ENCODE peak calls at places on chromosomes 11 and 22, in five cellular contexts. One of them, this sample, is unnamed.

GRCh38 chr11:57240757-57241156 is 3.7 kb upstream of the APLNR start:
- DNase-seq in ACHN: no peak
- DNase-seq in C1 segment of cervical spinal cord: no peak
- DNase-seq in stimulated activated CD8-positive, alpha-beta memory T cell treated with anti-CD3 and anti-CD28 coated beads, Interleukin-15, amount 100 ng/mL, for 1 hour: no peak
- DNase-seq in posterior vena cava: no peak
- DNase-seq in this sample: no peak

GRCh38 chr11:66523611-66524010 is 13.2 kb downstream of the BBS1 start:
- DNase-seq in ACHN: no peak
- DNase-seq in C1 segment of cervical spinal cord: no peak
- DNase-seq in stimulated activated CD8-positive, alpha-beta memory T cell treated with anti-CD3 and anti-CD28 coated beads, Interleukin-15, amount 100 ng/mL, for 1 hour: no peak
- DNase-seq in posterior vena cava: no peak
- DNase-seq in this sample: no peak

GRCh38 chr22:31583861-31584485 is 78.0 kb downstream of the PISD start:
- DNase-seq in ACHN: peak; percentile 24
- DNase-seq in C1 segment of cervical spinal cord: no peak
- DNase-seq in stimulated activated CD8-positive, alpha-beta memory T cell treated with anti-CD3 and anti-CD28 coated beads, Interleukin-15, amount 100 ng/mL, for 1 hour: no peak
- DNase-seq in posterior vena cava: peak; percentile 13
- DNase-seq in this sample: no peak

GRCh38 chr11:101759771-101760450 is 154.9 kb upstream of the CEP126 start:
- DNase-seq in ACHN: peak; percentile 4
- DNase-seq in C1 segment of cervical spinal cord: no peak
- DNase-seq in stimulated activated CD8-positive, alpha-beta memory T cell treated with anti-CD3 and anti-CD28 coated beads, Interleukin-15, amount 100 ng/mL, for 1 hour: no peak
- DNase-seq in posterior vena cava: no peak
- DNase-seq in this sample: no peak

GRCh38 chr11:118885319-118885718 is 1.6 kb downstream of the CXCR5 start:
- DNase-seq in ACHN: no peak
- DNase-seq in C1 segment of cervical spinal cord: no peak
- DNase-seq in stimulated activated CD8-positive, alpha-beta memory T cell treated with anti-CD3 and anti-CD28 coated beads, Interleukin-15, amount 100 ng/mL, for 1 hour: no peak
- DNase-seq in posterior vena cava: peak; percentile 62
- DNase-seq in this sample: no peak

GRCh38 chr22:45688606-45689080 is 17.0 kb downstream of the ATXN10 start:
- DNase-seq in ACHN: peak; percentile 96
- DNase-seq in C1 segment of cervical spinal cord: no peak
- DNase-seq in stimulated activated CD8-positive, alpha-beta memory T cell treated with anti-CD3 and anti-CD28 coated beads, Interleukin-15, amount 100 ng/mL, for 1 hour: no peak
- DNase-seq in posterior vena cava: no peak
- DNase-seq in this sample: no peak

GRCh38 chr11:72681226-72682153 is 7.3 kb upstream of the PDE2A start:
- DNase-seq in ACHN: no peak
- DNase-seq in C1 segment of cervical spinal cord: no peak
- DNase-seq in stimulated activated CD8-positive, alpha-beta memory T cell treated with anti-CD3 and anti-CD28 coated beads, Interleukin-15, amount 100 ng/mL, for 1 hour: no peak
- DNase-seq in posterior vena cava: no peak
- DNase-seq in this sample: no peak

GRCh38 chr22:42283288-42284229 is 13.1 kb upstream of the TCF20 start:
- DNase-seq in ACHN: no peak
- DNase-seq in C1 segment of cervical spinal cord: no peak
- DNase-seq in stimulated activated CD8-positive, alpha-beta memory T cell treated with anti-CD3 and anti-CD28 coated beads, Interleukin-15, amount 100 ng/mL, for 1 hour: no peak
- DNase-seq in posterior vena cava: peak; percentile 83
- DNase-seq in this sample: no peak

GRCh38 chr11:60995798-60996197 is 24.3 kb downstream of the CD6 start:
- DNase-seq in ACHN: no peak
- DNase-seq in C1 segment of cervical spinal cord: no peak
- DNase-seq in stimulated activated CD8-positive, alpha-beta memory T cell treated with anti-CD3 and anti-CD28 coated beads, Interleukin-15, amount 100 ng/mL, for 1 hour: no peak
- DNase-seq in posterior vena cava: peak; percentile 42
- DNase-seq in this sample: no peak

GRCh38 chr11:10770626-10771254 is 19.7 kb downstream of the CTR9 start:
- DNase-seq in ACHN: peak; percentile 43
- DNase-seq in C1 segment of cervical spinal cord: no peak
- DNase-seq in stimulated activated CD8-positive, alpha-beta memory T cell treated with anti-CD3 and anti-CD28 coated beads, Interleukin-15, amount 100 ng/mL, for 1 hour: no peak
- DNase-seq in posterior vena cava: no peak
- DNase-seq in this sample: no peak

GRCh38 chr11:10108901-10109665 is 184.9 kb downstream of the SBF2 start:
- DNase-seq in ACHN: no peak
- DNase-seq in C1 segment of cervical spinal cord: no peak
- DNase-seq in stimulated activated CD8-positive, alpha-beta memory T cell treated with anti-CD3 and anti-CD28 coated beads, Interleukin-15, amount 100 ng/mL, for 1 hour: no peak
- DNase-seq in posterior vena cava: no peak
- DNase-seq in this sample: peak; percentile 98

GRCh38 chr11:58907780-58908179 is 31.5 kb upstream of the GLYATL1 start:
- DNase-seq in ACHN: no peak
- DNase-seq in C1 segment of cervical spinal cord: no peak
- DNase-seq in stimulated activated CD8-positive, alpha-beta memory T cell treated with anti-CD3 and anti-CD28 coated beads, Interleukin-15, amount 100 ng/mL, for 1 hour: no peak
- DNase-seq in posterior vena cava: no peak
- DNase-seq in this sample: no peak

GRCh38 chr11:44445500-44446340 is 119.7 kb upstream of the CD82 start:
- DNase-seq in ACHN: peak; percentile 1
- DNase-seq in C1 segment of cervical spinal cord: no peak
- DNase-seq in stimulated activated CD8-positive, alpha-beta memory T cell treated with anti-CD3 and anti-CD28 coated beads, Interleukin-15, amount 100 ng/mL, for 1 hour: no peak
- DNase-seq in posterior vena cava: peak; percentile 24
- DNase-seq in this sample: no peak

GRCh38 chr11:9714540-9714939 is 50.7 kb downstream of the SWAP70 start:
- DNase-seq in ACHN: no peak
- DNase-seq in C1 segment of cervical spinal cord: no peak
- DNase-seq in stimulated activated CD8-positive, alpha-beta memory T cell treated with anti-CD3 and anti-CD28 coated beads, Interleukin-15, amount 100 ng/mL, for 1 hour: no peak
- DNase-seq in posterior vena cava: no peak
- DNase-seq in this sample: no peak

GRCh38 chr22:24697671-24698082 is 76.8 kb downstream of the PIWIL3 start:
- DNase-seq in ACHN: no peak
- DNase-seq in C1 segment of cervical spinal cord: no peak
- DNase-seq in stimulated activated CD8-positive, alpha-beta memory T cell treated with anti-CD3 and anti-CD28 coated beads, Interleukin-15, amount 100 ng/mL, for 1 hour: no peak
- DNase-seq in posterior vena cava: peak; percentile 83
- DNase-seq in this sample: no peak

GRCh38 chr22:49662681-49663080 is 165.0 kb downstream of the BRD1 start:
- DNase-seq in ACHN: no peak
- DNase-seq in C1 segment of cervical spinal cord: no peak
- DNase-seq in stimulated activated CD8-positive, alpha-beta memory T cell treated with anti-CD3 and anti-CD28 coated beads, Interleukin-15, amount 100 ng/mL, for 1 hour: no peak
- DNase-seq in posterior vena cava: no peak
- DNase-seq in this sample: no peak

This sample was measured in SK-N-MC.